ENCODE peak calls at places on chromosomes 13 and 19, in ten cellular contexts. D, P, K, V, Z, H, J, I, Y and U are unnamed samples.
A peak's percentile ranks its signal among the peaks of the same experiment; 100 is the strongest.

GRCh38 chr13:46948338-46948737 is 51.5 kb upstream of the HTR2A start:
- DNase-seq in D (no peak), P (no peak), K (no peak), V (no peak), Z (no peak), H (no peak), J (no peak), I (no peak), Y (no peak), U (no peak)

GRCh38 chr13:98983182-98983581 is 5.3 kb upstream of the DOCK9 start:
- DNase-seq in D (no peak), P (no peak), K (no peak), V (no peak), Z (no peak), H (no peak), J (no peak), I (no peak), Y (no peak), U (no peak)

GRCh38 chr19:38606131-38606530 is 11.6 kb downstream of the MAP4K1 start:
- DNase-seq in D (no peak), P (no peak), K (no peak), V (no peak), Z (no peak), H (no peak), J (no peak), I (no peak), Y (no peak), U (no peak)

GRCh38 chr13:99959538-99960230 is 11.9 kb downstream of the ZIC5 start:
- DNase-seq in D (no peak), P (no peak), K (no peak), V (peak; percentile 51), Z (no peak), H (no peak), J (no peak), I (no peak), Y (no peak), U (no peak)

GRCh38 chr13:59483441-59484116 is 680.1 kb downstream of the DIAPH3 start:
- DNase-seq in D (no peak), P (no peak), K (no peak), V (no peak), Z (no peak), H (no peak), J (no peak), I (no peak), Y (no peak), U (no peak)

GRCh38 chr19:40539070-40539469 is 37.6 kb upstream of the SHKBP1 start:
- DNase-seq in D (no peak), P (no peak), K (no peak), V (no peak), Z (no peak), H (no peak), J (no peak), I (peak; percentile 29), Y (no peak), U (no peak)

GRCh38 chr19:33398361-33399060 is 25.0 kb downstream of the CEBPG start:
- DNase-seq in D (no peak), P (no peak), K (no peak), V (no peak), Z (no peak), H (no peak), J (no peak), I (no peak), Y (no peak), U (peak; percentile 73)

GRCh38 chr13:40568672-40569350 is 97.6 kb downstream of the FOXO1 start:
- DNase-seq in D (no peak), P (no peak), K (no peak), V (no peak), Z (no peak), H (no peak), J (no peak), I (no peak), Y (no peak), U (no peak)

GRCh38 chr19:50268501-50268900 is 60.7 kb downstream of the KCNC3 start:
- DNase-seq in D (no peak), P (no peak), K (no peak), V (no peak), Z (no peak), H (no peak), J (no peak), I (no peak), Y (no peak), U (no peak)